ENCODE peak calls at places on chromosomes 12 and 14, in four cellular contexts. H is H9, K is neuronal stem cell, C is H1. Q is an unnamed sample.

GRCh38 chr14:23121401-23121800 is 2.3 kb upstream of the CEBPE start:
- DNase-seq in H (no peak), K (no peak), C (no peak), Q (peak)

GRCh38 chr12:51527872-51528271 is 63.2 kb upstream of the SCN8A start:
- DNase-seq in H (no peak), K (no peak), C (no peak), Q (peak)

GRCh38 chr12:118135788-118136558 is at the start of gene PEBP1:
- DNase-seq in H (peak), K (peak), C (peak), Q (peak)

GRCh38 chr14:99156026-99156425 is 116.0 kb downstream of the BCL11B start:
- DNase-seq in H (no peak), K (no peak), C (no peak), Q (no peak)

GRCh38 chr12:45731376-45731775 is 1.9 kb downstream of the ARID2 start:
- DNase-seq in H (no peak), K (peak), C (no peak), Q (no peak)

GRCh38 chr12:9864913-9865675 is 4.1 kb downstream of the CLEC2B start:
- DNase-seq in H (no peak), K (no peak), C (no peak), Q (no peak)

GRCh38 chr14:58501214-58501816 is 73.8 kb downstream of the KIAA0586 start:
- DNase-seq in H (no peak), K (peak), C (no peak), Q (peak)

GRCh38 chr12:19575307-19576243 is 136.3 kb downstream of the AEBP2 start:
- DNase-seq in H (no peak), K (no peak), C (no peak), Q (peak)

GRCh38 chr14:64807588-64807987 is 72.1 kb downstream of the SPTB start:
- DNase-seq in H (no peak), K (no peak), C (no peak), Q (no peak)

GRCh38 chr12:182381-182883 is 31.5 kb downstream of the SLC6A12 start:
- DNase-seq in H (no peak), K (no peak), C (no peak), Q (peak)

GRCh38 chr12:111312708-111313107 is 56.2 kb downstream of the PHETA1 start:
- DNase-seq in H (no peak), K (no peak), C (no peak), Q (peak)

GRCh38 chr14:75460402-75460801 is 32.6 kb downstream of the JDP2 start:
- DNase-seq in H (no peak), K (no peak), C (no peak), Q (no peak)

GRCh38 chr12:76983420-76983819 is 81.9 kb downstream of the E2F7 start:
- DNase-seq in H (no peak), K (no peak), C (no peak), Q (no peak)

GRCh38 chr12:19894803-19895202 is 455.5 kb downstream of the AEBP2 start:
- DNase-seq in H (no peak), K (no peak), C (no peak), Q (no peak)

GRCh38 chr14:77059276-77059934 is 30.9 kb upstream of the IRF2BPL start:
- DNase-seq in H (peak), K (no peak), C (no peak), Q (peak)

GRCh38 chr14:32073537-32074189 is 3.4 kb upstream of the ARHGAP5 start:
- DNase-seq in H (no peak), K (peak), C (no peak), Q (peak)

GRCh38 chr14:34676516-34677211 is 37.7 kb downstream of the CFL2 start:
- DNase-seq in H (no peak), K (no peak), C (no peak), Q (no peak)

GRCh38 chr14:104253901-104254353 is 115.5 kb downstream of the KIF26A start:
- DNase-seq in H (peak), K (no peak), C (no peak), Q (no peak)

GRCh38 chr12:23221066-23221465 is 596.1 kb downstream of the ETNK1 start:
- DNase-seq in H (peak), K (no peak), C (no peak), Q (no peak)

GRCh38 chr12:12443482-12443881 is 86.6 kb downstream of the BORCS5 start:
- DNase-seq in H (no peak), K (no peak), C (no peak), Q (no peak)
- H2BK12ac ChIP-seq in H (no peak), K (no peak), C (no peak), Q (no peak)

GRCh38 chr14:53954551-53955233 is 1.9 kb downstream of the BMP4 start:
- DNase-seq in H (no peak), K (no peak), C (no peak), Q (no peak)
- H2BK12ac ChIP-seq in H (no peak), K (no peak), C (peak), Q (no peak)

GRCh38 chr14:41606249-41607118 is at the start of gene LRFN5:
- DNase-seq in H (peak), K (peak), C (no peak), Q (no peak)

GRCh38 chr14:41607966-41608663 is 1.4 kb downstream of the LRFN5 start:
- DNase-seq in H (peak), K (no peak), C (no peak), Q (peak)

GRCh38 chr14:41607119-41607785 is 576 bp downstream of the LRFN5 start:
- DNase-seq in H (no peak), K (no peak), C (no peak), Q (no peak)

GRCh38 chr14:41604793-41605534 is 1.7 kb upstream of the LRFN5 start:
- DNase-seq in H (peak), K (peak), C (no peak), Q (peak)

DNA sequence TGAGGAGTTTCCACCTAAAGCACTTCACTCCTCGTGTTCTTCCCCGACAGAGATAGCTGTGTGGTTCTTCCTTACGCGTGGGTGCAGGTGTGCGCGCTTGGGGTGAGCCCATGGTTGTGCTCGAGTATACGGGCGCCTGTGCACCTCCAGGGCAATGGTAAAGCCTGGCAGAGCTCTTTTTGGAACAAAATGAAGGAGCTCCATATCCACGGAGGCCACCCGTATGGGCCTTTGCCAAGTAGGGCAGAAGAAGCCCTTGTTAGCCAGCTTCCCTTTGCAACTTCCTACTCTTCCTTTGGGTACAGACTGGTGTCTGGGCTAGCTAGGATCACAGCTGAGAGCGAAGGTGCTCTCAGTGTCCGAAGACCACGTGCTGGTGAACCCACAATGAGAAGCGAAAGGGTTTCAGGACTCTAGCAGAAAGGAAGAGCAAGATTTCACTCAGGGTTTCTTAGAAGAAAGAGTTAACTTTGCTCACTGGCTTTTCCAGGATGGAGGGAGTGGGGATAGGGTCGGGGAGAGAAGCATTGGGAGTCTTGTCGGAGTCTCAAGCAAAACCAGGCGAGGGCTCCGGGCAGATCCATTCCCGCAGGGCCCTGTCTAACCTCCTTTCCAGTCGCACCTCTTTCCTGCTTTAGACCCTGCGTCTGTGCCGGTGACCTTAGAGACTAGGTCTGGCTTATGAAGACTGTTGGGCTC is 977 bp upstream of the LRFN5 start:
- DNase-seq in H (peak), K (peak), C (no peak), Q (no peak)
- H2BK12ac ChIP-seq in H (no peak), K (no peak), C (peak), Q (peak)

GRCh38 chr14:89302396-89302950 is 114.6 kb downstream of the FOXN3 start:
- DNase-seq in H (no peak), K (no peak), C (no peak), Q (no peak)
- H2BK12ac ChIP-seq in H (peak), K (no peak), C (peak), Q (no peak)

Q was measured in trophoblast cell.